ENCODE peak calls at places on chromosomes 12 and 14, in ten cellular contexts. R is heart left ventricle; N is activated CD4-positive, alpha-beta T cell treated with anti-CD3 and anti-CD28 coated beads, Interleukin-2, amount 50 U/mL, for 1 hour; T is activated CD4-positive, CD25-positive, alpha-beta regulatory T cell; F is colonic mucosa; V is activated T-cell treated with anti-CD3 and anti-CD28 coated beads, Interleukin-2, amount 50 U/mL, for 72 hours; C is psoas muscle; K is heart right ventricle; B is left colon; L is SK-N-DZ. Y is an unnamed sample.

GRCh38 chr12:66695130-66695529 is 16.3 kb upstream of the GRIP1 start:
- DNase-seq in R (no peak), N (no peak), T (no peak), F (no peak), V (no peak), C (no peak), K (no peak), B (no peak), L (no peak), Y (no peak)

GRCh38 chr12:30914986-30915591 is 11.5 kb upstream of the TSPAN11 start:
- DNase-seq in R (no peak), N (no peak), T (no peak), F (no peak), V (no peak), C (no peak), K (no peak), B (no peak), L (no peak), Y (no peak)

GRCh38 chr12:10033783-10034381 is 3.4 kb downstream of the CLEC9A start:
- DNase-seq in R (no peak), N (no peak), T (no peak), F (no peak), V (no peak), C (no peak), K (no peak), B (no peak), L (no peak), Y (peak)

GRCh38 chr12:121170581-121171260 is 38.0 kb downstream of the P2RX7 start:
- DNase-seq in R (no peak), N (no peak), T (no peak), F (no peak), V (no peak), C (no peak), K (no peak), B (no peak), L (no peak), Y (peak)

GRCh38 chr12:109542014-109542413 is 31.3 kb downstream of the MMAB start:
- DNase-seq in R (no peak), N (no peak), T (no peak), F (no peak), V (no peak), C (no peak), K (no peak), B (no peak), L (no peak), Y (peak)

GRCh38 chr12:99498756-99499155 is 148.8 kb upstream of the GARIN6 start:
- DNase-seq in R (no peak), N (no peak), T (no peak), F (no peak), V (no peak), C (no peak), K (no peak), B (no peak), L (no peak), Y (peak)

GRCh38 chr12:112844814-112845565 is 53.4 kb downstream of the RPH3A start:
- DNase-seq in R (no peak), N (no peak), T (no peak), F (no peak), V (no peak), C (no peak), K (no peak), B (no peak), L (no peak), Y (no peak)

GRCh38 chr14:51208982-51209381 is 31.1 kb upstream of the TMX1 start:
- DNase-seq in R (no peak), N (no peak), T (no peak), F (no peak), V (no peak), C (no peak), K (no peak), B (no peak), L (peak), Y (no peak)

GRCh38 chr12:77045183-77045582 is 20.2 kb downstream of the E2F7 start:
- DNase-seq in R (no peak), N (no peak), T (no peak), F (no peak), V (no peak), C (no peak), K (no peak), B (no peak), L (no peak), Y (no peak)

GRCh38 chr14:99118946-99119345 is 153.1 kb downstream of the BCL11B start:
- DNase-seq in R (no peak), N (no peak), T (no peak), F (peak), V (no peak), C (no peak), K (no peak), B (no peak), L (no peak), Y (no peak)

GRCh38 chr12:85029456-85029855 is 6.6 kb downstream of the TSPAN19 start:
- DNase-seq in R (no peak), N (no peak), T (no peak), F (no peak), V (no peak), C (no peak), K (no peak), B (no peak), L (peak), Y (peak)

GRCh38 chr14:78848234-78848820 is 678.2 kb downstream of the NRXN3 start:
- DNase-seq in R (no peak), N (peak), T (no peak), F (peak), V (peak), C (no peak), K (no peak), B (peak), L (peak), Y (peak)

GRCh38 chr12:54018608-54018984 is 9.6 kb upstream of the HOXC6 start:
- DNase-seq in R (no peak), N (no peak), T (no peak), F (no peak), V (no peak), C (peak), K (no peak), B (no peak), L (no peak), Y (no peak)

GRCh38 chr14:70186826-70187483 is 1.8 kb downstream of the SLC8A3 start:
- DNase-seq in R (no peak), N (no peak), T (no peak), F (peak), V (peak), C (peak), K (no peak), B (peak), L (no peak), Y (no peak)

GRCh38 chr14:22500525-22500924 is 88.5 kb downstream of the DAD1 start:
- DNase-seq in R (no peak), N (no peak), T (no peak), F (no peak), V (no peak), C (no peak), K (no peak), B (no peak), L (no peak), Y (no peak)

GRCh38 chr14:51224551-51224950 is 15.5 kb upstream of the TMX1 start:
- DNase-seq in R (no peak), N (no peak), T (no peak), F (no peak), V (no peak), C (no peak), K (no peak), B (no peak), L (no peak), Y (peak)

GRCh38 chr12:91327889-91328288 is 145.3 kb upstream of the DCN start:
- DNase-seq in R (no peak), N (no peak), T (no peak), F (no peak), V (no peak), C (no peak), K (no peak), B (no peak), L (no peak), Y (no peak)

GRCh38 chr12:6821674-6822433 is at the start of gene GPR162:
- DNase-seq in R (no peak), N (no peak), T (no peak), F (no peak), V (no peak), C (peak), K (peak), B (peak), L (peak), Y (no peak)

GRCh38 chr14:64728856-64729255 is 24.6 kb downstream of the PLEKHG3 start:
- DNase-seq in R (peak), N (no peak), T (no peak), F (no peak), V (no peak), C (no peak), K (no peak), B (no peak), L (no peak), Y (no peak)

GRCh38 chr12:6689000-6689882 is at the start of gene ZNF384:
- DNase-seq in R (peak), N (peak), T (peak), F (peak), V (peak), C (peak), K (peak), B (peak), L (peak), Y (peak)

GRCh38 chr12:6752181-6752930 is 585 bp downstream of the MLF2 start:
- DNase-seq in R (peak), N (no peak), T (no peak), F (peak), V (peak), C (no peak), K (peak), B (peak), L (peak), Y (peak)

GRCh38 chr12:102197789-102198188 is at the start of gene PMCH:
- DNase-seq in R (no peak), N (no peak), T (no peak), F (no peak), V (no peak), C (no peak), K (no peak), B (no peak), L (no peak), Y (peak)

GRCh38 chr14:92780444-92780843 is 13.7 kb upstream of the GOLGA5 start:
- DNase-seq in R (no peak), N (no peak), T (no peak), F (no peak), V (no peak), C (no peak), K (no peak), B (no peak), L (no peak), Y (peak)

GRCh38 chr12:31750747-31751039 is 21.9 kb upstream of the AMN1 start:
- DNase-seq in R (no peak), N (no peak), T (no peak), F (no peak), V (no peak), C (no peak), K (no peak), B (no peak), L (no peak), Y (no peak)

GRCh38 chr12:132904718-132905328 is 17.4 kb upstream of the CHFR start:
- DNase-seq in R (peak), N (peak), T (peak), F (peak), V (peak), C (peak), K (peak), B (peak), L (no peak), Y (no peak)

GRCh38 chr12:68823711-68824110 is 15.7 kb downstream of the MDM2 start:
- DNase-seq in R (no peak), N (no peak), T (no peak), F (no peak), V (no peak), C (no peak), K (no peak), B (no peak), L (no peak), Y (peak)

GRCh38 chr12:30862486-30862885 is 64.1 kb upstream of the TSPAN11 start:
- DNase-seq in R (peak), N (no peak), T (no peak), F (no peak), V (no peak), C (no peak), K (peak), B (no peak), L (no peak), Y (no peak)